ENCODE peak calls at places on chromosome 1, in ten cellular contexts. D is cardiac fibroblast, U is ascending aorta, J is fibroblast of lung, N is lung, R is cardiac muscle cell, I is uterus, B is heart right ventricle, S is prostate gland, V is left ventricle myocardium inferior. L is an unnamed sample.

GRCh38 chr1:222068937-222069336 is 327.0 kb upstream of the DUSP10 start:
- DNase-seq in N (no peak), D (no peak), U (no peak), V (no peak), R (no peak), S (no peak), B (no peak), J (peak; percentile 62), I (no peak), L (no peak)

GRCh38 chr1:92989936-92990582 is 28.8 kb upstream of the DIPK1A start:
- DNase-seq in I (no peak), V (no peak), S (no peak), R (no peak), D (no peak), N (no peak), B (no peak), J (peak; percentile 33), U (no peak), L (no peak)

GRCh38 chr1:62573675-62574074 is 23.6 kb upstream of the ANGPTL3 start:
- DNase-seq in R (no peak), J (no peak), V (no peak), B (no peak), S (no peak), N (no peak), I (no peak), D (no peak), U (no peak), L (no peak)

GRCh38 chr1:91884459-91885290 is 1.3 kb downstream of the TGFBR3 start:
- DNase-seq in U (no peak), N (no peak), V (peak; percentile 39), S (peak; percentile 13), R (peak; percentile 37), B (peak; percentile 20), I (peak; percentile 29), J (no peak), D (no peak), L (peak; percentile 20)

GRCh38 chr1:23343246-23344110 is 606 bp downstream of the HNRNPR start:
- DNase-seq in B (peak; percentile 36), D (peak; percentile 46), R (peak; percentile 62), I (no peak), V (no peak), S (no peak), J (peak; percentile 89), U (peak; percentile 71), N (no peak), L (peak; percentile 70)

GRCh38 chr1:212207822-212208520 is 77.2 kb upstream of the PPP2R5A start:
- DNase-seq in S (no peak), R (no peak), I (no peak), U (no peak), D (no peak), B (no peak), N (no peak), V (no peak), J (no peak), L (no peak)

GRCh38 chr1:108141604-108142003 is 58.5 kb downstream of the SLC25A24 start:
- DNase-seq in D (peak; percentile 19), R (no peak), S (no peak), B (no peak), U (no peak), I (no peak), J (peak; percentile 39), N (no peak), V (no peak), L (peak; percentile 32)

GRCh38 chr1:90370696-90371095 is 346.4 kb downstream of the BARHL2 start:
- DNase-seq in D (no peak), U (no peak), J (peak; percentile 90), R (no peak), B (no peak), V (no peak), I (no peak), N (no peak), S (no peak), L (peak; percentile 80)

GRCh38 chr1:154696001-154696400 is 88.0 kb upstream of the ADAR start:
- DNase-seq in J (no peak), B (no peak), V (no peak), I (no peak), S (no peak), R (no peak), N (no peak), D (peak; percentile 24), U (no peak), L (no peak)
- TF ChIP-seq CTCF in J (peak; percentile 29), B (no peak), V (peak; percentile 29), I (peak; percentile 25), S (no peak), R (peak; percentile 58), N (no peak), D (peak; percentile 53), U (no peak), L (peak; percentile 40)

GRCh38 chr1:201112173-201112731 is at the start of gene CACNA1S:
- DNase-seq in D (no peak), U (no peak), I (no peak), V (no peak), R (peak; percentile 48), N (no peak), S (no peak), J (no peak), B (no peak), L (no peak)

GRCh38 chr1:201114245-201115131 is 2.3 kb upstream of the CACNA1S start:
- DNase-seq in D (peak; percentile 88), J (peak; percentile 84), U (peak; percentile 93), R (peak; percentile 94), I (peak; percentile 87), B (peak; percentile 82), N (peak; percentile 92), S (peak; percentile 92), V (peak; percentile 85), L (peak; percentile 87)

GRCh38 chr1:201115390-201115937 is 3.2 kb upstream of the CACNA1S start:
- DNase-seq in J (no peak), R (no peak), U (no peak), B (no peak), N (no peak), S (no peak), I (no peak), V (no peak), D (no peak), L (no peak)

GRCh38 chr1:201111672-201112071 is 554 bp downstream of the CACNA1S start:
- DNase-seq in I (no peak), V (no peak), R (no peak), S (no peak), J (no peak), N (no peak), U (no peak), B (no peak), D (no peak), L (no peak)

GRCh38 chr1:201113451-201114244 is 1.4 kb upstream of the CACNA1S start:
- DNase-seq in R (no peak), J (no peak), S (no peak), N (no peak), U (no peak), V (no peak), D (no peak), B (no peak), I (no peak), L (no peak)
- H3K4me3 ChIP-seq in R (no peak overlapping the region), J (no peak overlapping the region), S (peak overlapping the region; percentile 51), N (no peak overlapping the region), U (peak overlapping the region; percentile 66), V (peak overlapping the region; percentile 74), D (no peak overlapping the region), B (no peak overlapping the region), I (no peak overlapping the region), L (peak overlapping the region; percentile 54)

GRCh38 chr1:115678141-115678540 is 36.4 kb downstream of the VANGL1 start:
- DNase-seq in D (no peak), I (no peak), J (peak; percentile 16), N (no peak), V (no peak), R (no peak), U (no peak), B (no peak), S (no peak), L (no peak)

GRCh38 chr1:115677172-115677542 is 35.4 kb downstream of the VANGL1 start:
- DNase-seq in D (peak; percentile 15), V (no peak), N (no peak), S (no peak), I (no peak), R (peak; percentile 30), B (no peak), U (no peak), J (peak; percentile 76), L (peak; percentile 81)

GRCh38 chr1:115677570-115677969 is 35.8 kb downstream of the VANGL1 start:
- DNase-seq in B (no peak), U (no peak), D (no peak), R (no peak), S (no peak), N (no peak), J (no peak), V (no peak), I (no peak), L (no peak)

GRCh38 chr1:115680730-115681111 is 39.0 kb downstream of the VANGL1 start:
- DNase-seq in N (no peak), V (no peak), D (no peak), R (no peak), S (no peak), J (no peak), B (no peak), I (no peak), U (no peak), L (no peak)

DNA sequence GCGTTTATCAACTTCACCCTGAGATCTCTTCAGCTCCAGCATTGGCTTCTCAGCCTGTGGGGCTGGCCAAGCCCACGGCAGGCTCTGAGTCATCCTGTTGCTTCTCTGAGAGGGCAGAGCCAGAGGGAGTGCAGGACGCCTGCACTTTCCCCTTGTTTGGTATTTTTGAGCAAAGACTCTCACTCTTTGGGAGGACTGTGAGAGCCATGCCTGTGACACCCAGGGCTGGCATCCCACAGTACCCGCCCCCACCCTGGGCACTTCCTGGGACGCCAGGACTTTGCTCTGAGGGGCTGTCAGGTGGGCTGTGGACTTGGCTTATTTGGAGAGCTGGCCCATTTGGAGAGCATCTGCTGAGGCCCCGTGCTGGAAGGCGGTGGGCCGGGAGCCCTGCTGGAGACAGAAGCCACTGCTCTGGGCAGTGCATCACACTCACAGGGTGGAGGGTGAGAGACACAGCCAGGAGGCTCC is 37.4 kb downstream of the VANGL1 start:
- DNase-seq in S (no peak), U (peak; percentile 74), V (peak; percentile 29), N (no peak), B (peak; percentile 31), R (no peak), I (peak; percentile 72), D (peak; percentile 75), J (peak; percentile 78), L (peak; percentile 80)
- TF ChIP-seq CTCF in S (no peak), U (no peak), V (no peak), N (no peak), B (no peak), R (no peak), I (no peak), D (no peak), J (no peak), L (no peak)

DNA sequence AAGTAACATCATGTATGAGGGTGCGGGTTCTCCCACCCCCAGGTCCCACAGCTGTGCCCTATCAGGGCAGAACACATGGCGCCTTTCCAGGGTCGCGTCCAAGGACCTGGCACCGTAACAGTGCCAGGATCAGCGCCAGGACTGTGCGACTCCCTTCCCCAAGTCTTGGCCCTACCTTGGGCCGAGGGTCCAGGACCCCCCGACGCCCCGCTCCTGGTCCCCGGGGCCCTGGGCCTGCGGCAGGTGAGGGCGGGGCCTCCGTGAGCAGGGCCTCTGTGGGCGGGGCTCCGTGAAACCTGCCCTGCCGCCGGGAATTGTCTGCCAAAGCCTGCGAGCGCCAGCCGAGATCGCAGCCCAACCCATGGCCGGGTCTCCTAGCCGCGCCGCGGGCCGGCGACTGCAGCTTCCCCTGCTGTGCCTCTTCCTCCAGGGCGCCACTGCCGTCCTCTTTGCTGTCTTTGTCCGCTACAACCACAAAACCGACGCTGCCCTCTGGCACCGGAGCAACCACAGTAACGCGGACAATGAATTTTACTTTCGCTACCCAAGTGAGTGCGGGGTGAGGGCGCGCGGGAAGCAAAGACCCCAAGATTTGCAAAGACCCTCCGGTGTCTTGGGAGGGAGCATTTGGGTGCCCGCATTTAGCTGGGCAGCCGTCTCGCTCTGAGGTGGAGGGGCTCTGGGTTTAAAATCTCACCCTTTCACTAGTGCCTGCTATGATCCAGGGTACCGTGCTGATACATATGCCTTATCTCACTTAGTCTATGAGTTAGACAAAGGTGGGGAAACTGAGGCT is at the start of gene RHBG:
- DNase-seq in J (peak; percentile 25), B (no peak), V (peak; percentile 35), R (peak; percentile 37), S (peak; percentile 57), N (peak; percentile 56), D (peak; percentile 31), I (no peak), U (no peak), L (peak; percentile 5)
- H3K4me3 ChIP-seq in J (peak within 1 kb of the TSS; percentile 6), B (peak within 1 kb of the TSS; percentile 17), V (peak within 1 kb of the TSS; percentile 62), R (peak within 1 kb of the TSS; percentile 11), S (peak within 1 kb of the TSS; percentile 33), N (no peak within 1 kb of the TSS), D (peak within 1 kb of the TSS; percentile 40), I (peak within 1 kb of the TSS; percentile 16), U (peak within 1 kb of the TSS; percentile 44), L (peak within 1 kb of the TSS; percentile 17)